ENCODE peak calls at places on chromosomes 13 and 19, in four cellular contexts. S, C, L and O are unnamed samples.

GRCh38 chr19:46902402-46902766 is 41.6 kb downstream of the ARHGAP35 start:
- DNase-seq in S (no peak), C (no peak), L (no peak), O (no peak)

GRCh38 chr13:61852116-61852515 is 436.5 kb upstream of the PCDH20 start:
- DNase-seq in S (no peak), C (no peak), L (no peak), O (no peak)

GRCh38 chr13:51825165-51825592 is 19.8 kb downstream of the TMEM272 start:
- DNase-seq in S (no peak), C (no peak), L (no peak), O (no peak)

GRCh38 chr13:72258340-72258981 is 391.5 kb upstream of the DACH1 start:
- DNase-seq in S (peak), C (no peak), L (peak), O (no peak)

GRCh38 chr19:6613711-6614110 is 22.8 kb upstream of the CD70 start:
- DNase-seq in S (no peak), C (no peak), L (no peak), O (no peak)

GRCh38 chr19:18149596-18149975 is 3.4 kb upstream of the PIK3R2 start:
- DNase-seq in S (no peak), C (no peak), L (no peak), O (no peak)

GRCh38 chr19:21134934-21135366 is 6.9 kb upstream of the ZNF431 start:
- DNase-seq in S (no peak), C (no peak), L (no peak), O (no peak)

GRCh38 chr19:52638601-52639000 is 446 bp upstream of the ZNF83 start:
- DNase-seq in S (peak), C (no peak), L (peak), O (peak)

GRCh38 chr19:41810301-41810700 is 13.9 kb downstream of the CEACAM3 start:
- DNase-seq in S (no peak), C (no peak), L (no peak), O (no peak)

GRCh38 chr19:2186071-2186846 is 22.5 kb downstream of the DOT1L start:
- DNase-seq in S (no peak), C (peak), L (no peak), O (no peak)

GRCh38 chr13:102642475-102642874 is 45.7 kb downstream of the TPP2 start:
- DNase-seq in S (no peak), C (no peak), L (peak), O (no peak)

GRCh38 chr13:48400090-48400694 is 12.7 kb downstream of the LPAR6 start:
- DNase-seq in S (no peak), C (no peak), L (no peak), O (no peak)

GRCh38 chr19:58575183-58576041 is 2.3 kb upstream of the MZF1 start:
- DNase-seq in S (peak), C (peak), L (peak), O (peak)

GRCh38 chr19:3687774-3688706 is 12.2 kb downstream of the PIP5K1C start:
- DNase-seq in S (no peak), C (no peak), L (no peak), O (no peak)

GRCh38 chr19:16702123-16702522 is 17.5 kb upstream of the NWD1 start:
- DNase-seq in S (no peak), C (no peak), L (no peak), O (no peak)

GRCh38 chr13:97229699-97230098 is 7.6 kb downstream of the MBNL2 start:
- DNase-seq in S (no peak), C (no peak), L (no peak), O (no peak)

GRCh38 chr19:55393362-55393761 is 7.6 kb downstream of the RPL28 start:
- DNase-seq in S (no peak), C (no peak), L (no peak), O (no peak)

GRCh38 chr19:1811472-1811894 is 593 bp downstream of the ATP8B3 start:
- DNase-seq in S (no peak), C (no peak), L (peak), O (peak)

GRCh38 chr13:34589581-34589980 is 352.5 kb upstream of the NBEA start:
- DNase-seq in S (no peak), C (no peak), L (no peak), O (no peak)

GRCh38 chr19:14528419-14529253 is 758 bp upstream of the TECR start:
- DNase-seq in S (no peak), C (no peak), L (no peak), O (no peak)

GRCh38 chr13:97344250-97345175 is 89.5 kb upstream of the RAP2A start:
- DNase-seq in S (peak), C (no peak), L (peak), O (no peak)

GRCh38 chr13:41652735-41653361 is 195.5 kb downstream of the RGCC start:
- DNase-seq in S (peak), C (no peak), L (peak), O (no peak)

GRCh38 chr13:90696656-90697055 is 650.8 kb upstream of the MIR17HG start:
- DNase-seq in S (no peak), C (no peak), L (no peak), O (no peak)

GRCh38 chr13:90700340-90700739 is 647.1 kb upstream of the MIR17HG start:
- DNase-seq in S (no peak), C (no peak), L (no peak), O (no peak)

GRCh38 chr13:90706631-90707030 is 640.9 kb upstream of the MIR17HG start:
- DNase-seq in S (no peak), C (no peak), L (no peak), O (no peak)

GRCh38 chr13:90701264-90701663 is 646.2 kb upstream of the MIR17HG start:
- DNase-seq in S (no peak), C (no peak), L (no peak), O (no peak)

GRCh38 chr13:90702050-90702449 is 645.4 kb upstream of the MIR17HG start:
- DNase-seq in S (no peak), C (no peak), L (no peak), O (no peak)
- TF ChIP-seq CTCF in S (no peak), C (no peak), L (no peak), O (no peak)

GRCh38 chr13:94112731-94113130 is 366.8 kb downstream of the DCT start:
- DNase-seq in S (no peak), C (no peak), L (no peak), O (no peak)
- TF ChIP-seq CTCF in S (no peak), C (no peak), L (no peak), O (no peak)

GRCh38 chr19:739998-740715 is 10.8 kb upstream of the MISP start:
- DNase-seq in S (no peak), C (no peak), L (no peak), O (no peak)

GRCh38 chr19:743168-743687 is 7.7 kb upstream of the MISP start:
- DNase-seq in S (no peak), C (no peak), L (no peak), O (no peak)

GRCh38 chr19:738509-739128 is 12.3 kb upstream of the MISP start:
- DNase-seq in S (no peak), C (no peak), L (no peak), O (no peak)

GRCh38 chr19:742540-743075 is 8.3 kb upstream of the MISP start:
- DNase-seq in S (no peak), C (no peak), L (no peak), O (no peak)

DNA sequence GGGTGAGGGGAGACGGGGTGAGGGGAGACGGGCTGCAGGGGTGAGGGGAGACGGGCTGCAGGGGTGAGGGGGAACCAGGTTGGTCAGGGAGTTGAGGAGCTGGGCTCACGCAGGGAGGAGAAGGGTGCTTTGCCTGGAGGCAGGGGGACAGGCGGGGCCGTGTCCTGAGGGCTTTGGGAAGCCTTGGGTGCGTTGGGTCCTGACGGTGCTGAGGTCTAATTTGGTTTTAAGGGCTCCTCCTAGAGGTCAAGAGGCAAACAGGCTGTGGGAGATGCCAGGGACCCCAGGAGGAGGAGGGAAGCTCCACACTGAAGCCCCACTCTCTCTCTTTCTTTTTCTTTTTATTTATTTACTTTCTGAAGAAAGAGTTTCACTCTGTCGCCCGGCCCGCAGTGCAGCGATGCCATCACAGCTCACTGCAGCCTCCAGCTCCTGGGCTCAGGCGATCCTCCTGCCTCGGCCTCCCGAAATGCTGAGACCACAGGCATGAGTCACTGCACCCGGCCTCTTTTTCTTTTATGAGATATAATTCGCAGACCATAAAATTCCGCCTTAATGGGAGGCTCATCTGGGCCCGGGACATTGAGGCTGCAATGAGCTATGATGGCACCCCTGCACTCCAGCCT is 9.3 kb upstream of the MISP start:
- DNase-seq in S (peak), C (no peak), L (no peak), O (no peak)
- TF ChIP-seq CTCF in S (no peak), C (no peak), L (no peak), O (no peak)

GRCh38 chr13:113555141-113555540 is 29.4 kb upstream of the TFDP1 start:
- DNase-seq in S (no peak), C (no peak), L (no peak), O (no peak)
- TF ChIP-seq CTCF in S (no peak), C (no peak), L (no peak), O (no peak)

GRCh38 chr13:50129923-50130685 is 114.9 kb downstream of the KCNRG start:
- DNase-seq in S (peak), C (peak), L (peak), O (peak)

GRCh38 chr13:50129065-50129922 is 114.0 kb downstream of the KCNRG start:
- DNase-seq in S (no peak), C (no peak), L (no peak), O (no peak)

GRCh38 chr13:50127726-50128291 is 112.6 kb downstream of the KCNRG start:
- DNase-seq in S (peak), C (peak), L (no peak), O (no peak)

GRCh38 chr13:50127017-50127725 is 111.9 kb downstream of the KCNRG start:
- DNase-seq in S (peak), C (peak), L (peak), O (peak)

GRCh38 chr13:50128406-50129048 is 113.3 kb downstream of the KCNRG start:
- DNase-seq in S (no peak), C (peak), L (no peak), O (no peak)
- TF ChIP-seq CTCF in S (no peak), C (no peak), L (no peak), O (no peak)

GRCh38 chr13:92966900-92967299 is 259.7 kb upstream of the GPC6 start:
- DNase-seq in S (no peak), C (no peak), L (no peak), O (no peak)
- TF ChIP-seq CTCF in S (no peak), C (no peak), L (no peak), O (no peak)

GRCh38 chr13:93577105-93577504 is 350.5 kb downstream of the GPC6 start:
- DNase-seq in S (no peak), C (no peak), L (no peak), O (no peak)
- TF ChIP-seq CTCF in S (no peak), C (no peak), L (no peak), O (no peak)